ENCODE peak calls at places on chromosome 5, in six cellular contexts. K is RWPE1; R is stimulated activated CD4-positive, alpha-beta T cell treated with anti-CD3 and anti-CD28 coated beads, Interleukin-1b, Interleukin-23, amount 100 ng/mL, for 1 hour; P is CD8-positive, alpha-beta memory T cell; O is H9; N is central memory CD4-positive, alpha-beta T cell. Y is an unnamed sample.

GRCh38 chr5:152514827-152515397 is 109.8 kb upstream of the NMUR2 start:
- DNase-seq in K (peak), R (no peak), P (no peak), O (no peak), N (no peak), Y (no peak)

GRCh38 chr5:80010754-80011392 is 19.8 kb upstream of the MTX3 start:
- DNase-seq in K (no peak), R (no peak), P (no peak), O (no peak), N (no peak), Y (no peak)

GRCh38 chr5:140345919-140346347 is 470 bp downstream of the HBEGF start:
- DNase-seq in K (peak), R (no peak), P (no peak), O (peak), N (no peak), Y (no peak)

GRCh38 chr5:170467000-170467707 is 36.7 kb upstream of the KCNIP1 start:
- DNase-seq in K (peak), R (no peak), P (no peak), O (no peak), N (no peak), Y (no peak)

GRCh38 chr5:95617057-95617456 is 2.8 kb upstream of the GPR150 start:
- DNase-seq in K (peak), R (no peak), P (no peak), O (no peak), N (no peak), Y (no peak)

GRCh38 chr5:45680950-45681349 is 15.2 kb downstream of the HCN1 start:
- DNase-seq in K (no peak), R (no peak), P (no peak), O (no peak), N (no peak), Y (no peak)

GRCh38 chr5:6714221-6715041 is 1.2 kb downstream of the TENT4A start:
- DNase-seq in K (peak), R (no peak), P (peak), O (no peak), N (peak), Y (peak)

GRCh38 chr5:14870347-14871083 is 1.1 kb downstream of the ANKH start:
- DNase-seq in K (no peak), R (peak), P (peak), O (no peak), N (peak), Y (no peak)

GRCh38 chr5:151670074-151670686 is 16.5 kb downstream of the SPARC start:
- DNase-seq in K (no peak), R (no peak), P (no peak), O (no peak), N (no peak), Y (no peak)

GRCh38 chr5:38253759-38254158 is 4.6 kb upstream of the EGFLAM start:
- DNase-seq in K (no peak), R (no peak), P (no peak), O (no peak), N (no peak), Y (no peak)

GRCh38 chr5:141923443-141924313 is at the start of gene DELE1:
- DNase-seq in K (peak), R (peak), P (peak), O (peak), N (peak), Y (peak)

GRCh38 chr5:148386041-148386440 is 2.3 kb downstream of the FBXO38 start:
- DNase-seq in K (no peak), R (no peak), P (no peak), O (no peak), N (no peak), Y (no peak)

GRCh38 chr5:45089870-45090269 is 281.1 kb downstream of the MRPS30 start:
- DNase-seq in K (no peak), R (no peak), P (no peak), O (no peak), N (no peak), Y (no peak)

GRCh38 chr5:98497391-98497790 is 276.1 kb upstream of the RGMB start:
- DNase-seq in K (no peak), R (no peak), P (no peak), O (no peak), N (no peak), Y (no peak)

GRCh38 chr5:78501411-78502338 is 141.3 kb downstream of the SCAMP1 start:
- DNase-seq in K (no peak), R (no peak), P (no peak), O (no peak), N (no peak), Y (no peak)

GRCh38 chr5:1643651-1644392 is 120.1 kb upstream of the LPCAT1 start:
- DNase-seq in K (no peak), R (no peak), P (no peak), O (peak), N (no peak), Y (no peak)

GRCh38 chr5:79850316-79850822 is 140.7 kb downstream of the MTX3 start:
- DNase-seq in K (no peak), R (no peak), P (no peak), O (no peak), N (no peak), Y (no peak)

GRCh38 chr5:172110921-172111873 is 76.8 kb downstream of the STK10 start:
- DNase-seq in K (peak), R (peak), P (peak), O (peak), N (peak), Y (peak)

GRCh38 chr5:159419567-159419966 is 89.3 kb upstream of the IL12B start:
- DNase-seq in K (peak), R (no peak), P (no peak), O (peak), N (no peak), Y (no peak)

GRCh38 chr5:65989115-65989514 is 62.7 kb downstream of the ERBIN start:
- DNase-seq in K (no peak), R (no peak), P (no peak), O (no peak), N (no peak), Y (no peak)

GRCh38 chr5:79936644-79937216 is 54.3 kb downstream of the MTX3 start:
- DNase-seq in K (peak), R (no peak), P (no peak), O (no peak), N (no peak), Y (no peak)

GRCh38 chr5:155954739-155955445 is 372.1 kb upstream of the SGCD start:
- DNase-seq in K (no peak), R (no peak), P (no peak), O (no peak), N (no peak), Y (no peak)

GRCh38 chr5:34545164-34545563 is 111.0 kb upstream of the RAI14 start:
- DNase-seq in K (no peak), R (no peak), P (no peak), O (no peak), N (no peak), Y (no peak)

GRCh38 chr5:76626738-76627137 is 3.5 kb upstream of the F2RL2 start:
- DNase-seq in K (no peak), R (no peak), P (no peak), O (no peak), N (no peak), Y (no peak)

GRCh38 chr5:62582198-62582597 is 3.6 kb downstream of the LRRC70 start:
- DNase-seq in K (no peak), R (no peak), P (no peak), O (no peak), N (no peak), Y (no peak)

GRCh38 chr5:15533124-15533893 is 33.3 kb downstream of the FBXL7 start:
- DNase-seq in K (no peak), R (no peak), P (no peak), O (no peak), N (no peak), Y (no peak)

GRCh38 chr5:149459891-149460290 is 80.8 kb upstream of the IL17B start:
- DNase-seq in K (no peak), R (no peak), P (no peak), O (no peak), N (no peak), Y (no peak)